ENCODE peak calls at places on chromosomes 5 and 9, in six cellular contexts. D is sigmoid colon, V is tibial nerve, M is DND-41, S is upper lobe of right lung, E is aorta. K is an unnamed sample.

GRCh38 chr9:96061293-96061987 is 185.9 kb downstream of the ERCC6L2 start:
- DNase-seq in D (no peak), V (no peak), M (peak; percentile 43), S (no peak), E (no peak), K (no peak)

GRCh38 chr9:4796988-4797956 is 4.5 kb downstream of the RCL1 start:
- DNase-seq in D (no peak), V (no peak), M (no peak), S (no peak), E (no peak), K (no peak)

GRCh38 chr9:118271331-118271730 is 567.1 kb downstream of the TLR4 start:
- DNase-seq in D (no peak), V (no peak), M (no peak), S (no peak), E (no peak), K (no peak)

GRCh38 chr5:177126771-177127170 is 6.8 kb upstream of the NSD1 start:
- DNase-seq in D (no peak), V (no peak), M (no peak), S (no peak), E (peak; percentile 11), K (no peak)

GRCh38 chr9:114316605-114317230 is 6.2 kb upstream of the ORM1 start:
- DNase-seq in D (no peak), V (no peak), M (no peak), S (peak; percentile 33), E (peak; percentile 63), K (no peak)

GRCh38 chr5:77174526-77174925 is 36.0 kb upstream of the PDE8B start:
- DNase-seq in D (no peak), V (no peak), M (no peak), S (no peak), E (no peak), K (no peak)

GRCh38 chr5:57754616-57755015 is 272.0 kb upstream of the ACTBL2 start:
- DNase-seq in D (no peak), V (no peak), M (no peak), S (no peak), E (no peak), K (no peak)

GRCh38 chr9:91360551-91361293 is 996 bp downstream of the AUH start:
- DNase-seq in D (no peak), V (no peak), M (no peak), S (no peak), E (no peak), K (no peak)

GRCh38 chr5:72510610-72511121 is 3.5 kb upstream of the ZNF366 start:
- DNase-seq in D (peak; percentile 70), V (no peak), M (no peak), S (no peak), E (peak; percentile 85), K (peak; percentile 85)

GRCh38 chr5:178703015-178703414 is 27.4 kb downstream of the ZNF354A start:
- DNase-seq in D (no peak), V (no peak), M (no peak), S (no peak), E (no peak), K (no peak)

GRCh38 chr9:34328500-34328982 is 527 bp downstream of the KIF24 start:
- DNase-seq in D (no peak), V (no peak), M (no peak), S (no peak), E (no peak), K (no peak)

GRCh38 chr9:31542384-31543055 is 841.9 kb upstream of the ACO1 start:
- DNase-seq in D (peak; percentile 60), V (no peak), M (no peak), S (no peak), E (no peak), K (peak; percentile 26)

GRCh38 chr5:36414869-36415282 is 113.2 kb upstream of the RANBP3L start:
- DNase-seq in D (no peak), V (no peak), M (no peak), S (no peak), E (no peak), K (no peak)

GRCh38 chr5:170945275-170945674 is 83.5 kb downstream of the RANBP17 start:
- DNase-seq in D (no peak), V (no peak), M (no peak), S (no peak), E (no peak), K (no peak)

GRCh38 chr5:178826216-178826615 is 33.5 kb upstream of the ZNF354B start:
- DNase-seq in D (no peak), V (no peak), M (no peak), S (no peak), E (no peak), K (no peak)

GRCh38 chr5:175778951-175779475 is 92.4 kb upstream of the CPLX2 start:
- DNase-seq in D (no peak), V (no peak), M (no peak), S (no peak), E (no peak), K (no peak)

GRCh38 chr5:160516696-160517530 is 95.3 kb downstream of the PTTG1 start:
- DNase-seq in D (no peak), V (no peak), M (no peak), S (no peak), E (no peak), K (no peak)

GRCh38 chr9:99000480-99001395 is 57.0 kb downstream of the COL15A1 start:
- DNase-seq in D (no peak), V (no peak), M (peak; percentile 67), S (no peak), E (no peak), K (peak; percentile 73)

GRCh38 chr5:55172937-55173695 is at the start of gene CDC20B:
- DNase-seq in D (peak; percentile 78), V (peak; percentile 39), M (peak; percentile 52), S (peak; percentile 79), E (peak; percentile 92), K (peak; percentile 75)

GRCh38 chr9:132154925-132155324 is 6.9 kb upstream of the NTNG2 start:
- DNase-seq in D (no peak), V (no peak), M (no peak), S (no peak), E (no peak), K (no peak)

GRCh38 chr9:88310310-88310980 is 77.8 kb upstream of the SPIN1 start:
- DNase-seq in D (peak; percentile 10), V (no peak), M (no peak), S (peak; percentile 9), E (peak; percentile 5), K (no peak)

GRCh38 chr5:129474544-129474943 is 14.4 kb downstream of the ADAMTS19 start:
- DNase-seq in D (no peak), V (no peak), M (no peak), S (no peak), E (no peak), K (no peak)

GRCh38 chr5:1104327-1105006 is 7.4 kb downstream of the SLC12A7 start:
- DNase-seq in D (no peak), V (no peak), M (no peak), S (no peak), E (no peak), K (no peak)

GRCh38 chr9:17930091-17930490 is 351.2 kb downstream of the SH3GL2 start:
- DNase-seq in D (no peak), V (no peak), M (no peak), S (no peak), E (no peak), K (no peak)

GRCh38 chr9:17926246-17926645 is 347.4 kb downstream of the SH3GL2 start:
- DNase-seq in D (no peak), V (no peak), M (no peak), S (no peak), E (no peak), K (no peak)

GRCh38 chr9:17928228-17928627 is 349.4 kb downstream of the SH3GL2 start:
- DNase-seq in D (no peak), V (no peak), M (no peak), S (no peak), E (no peak), K (no peak)

GRCh38 chr9:17928768-17929167 is 349.9 kb downstream of the SH3GL2 start:
- DNase-seq in D (no peak), V (no peak), M (no peak), S (no peak), E (no peak), K (no peak)

DNA sequence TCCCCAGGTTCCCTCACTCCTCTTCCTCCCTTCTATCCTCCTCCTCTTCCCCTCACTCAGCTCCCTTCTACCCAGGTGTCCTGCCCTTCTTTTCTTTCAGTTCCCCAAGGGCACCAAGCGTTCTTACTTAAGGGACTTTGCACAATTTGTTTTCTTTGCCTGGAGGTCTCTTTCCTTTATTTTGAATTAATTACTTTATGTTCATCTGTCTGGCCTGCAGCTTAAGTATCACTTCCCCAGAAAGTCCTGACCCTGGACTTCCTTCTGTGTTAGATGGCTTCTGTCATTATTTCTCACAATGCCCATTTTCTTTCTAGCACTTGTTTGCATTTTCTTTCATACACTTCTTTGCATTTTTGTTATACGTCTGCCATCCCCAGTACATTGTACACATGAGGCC is 350.6 kb downstream of the SH3GL2 start:
- DNase-seq in D (no peak), V (no peak), M (no peak), S (no peak), E (no peak), K (no peak)
- H3K27ac ChIP-seq in D (no peak overlapping the region), V (no peak overlapping the region), M (no peak overlapping the region), S (no peak overlapping the region), E (no peak overlapping the region), K (no peak overlapping the region)

DNA sequence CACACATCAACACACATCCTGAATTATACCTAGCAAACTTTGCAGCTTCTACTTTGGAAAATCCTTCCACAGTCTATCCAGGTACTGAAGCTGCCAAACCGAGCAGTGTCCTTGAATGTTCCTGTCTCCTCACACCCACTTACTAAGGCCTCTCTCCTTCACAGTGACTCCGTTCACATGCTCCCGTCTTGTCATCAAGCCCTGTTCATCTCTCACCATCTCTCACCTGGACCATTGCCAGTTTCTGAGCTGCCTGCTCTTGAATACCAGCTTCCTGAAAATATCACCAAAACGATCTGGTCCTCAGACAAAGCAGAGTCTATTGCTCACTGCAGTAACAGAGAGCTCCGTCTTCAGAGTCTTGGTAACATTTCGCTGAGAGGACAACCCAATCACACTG is 57.4 kb downstream of the GCNT1 start:
- DNase-seq in D (no peak), V (no peak), M (no peak), S (no peak), E (no peak), K (no peak)
- H3K36me3 ChIP-seq in D (no peaks in the 10 kb centered on the region), V (no peaks in the 10 kb centered on the region), M (no peaks in the 10 kb centered on the region), S (no peaks in the 10 kb centered on the region), E (no peaks in the 10 kb centered on the region), K (no peaks in the 10 kb centered on the region)

DNA sequence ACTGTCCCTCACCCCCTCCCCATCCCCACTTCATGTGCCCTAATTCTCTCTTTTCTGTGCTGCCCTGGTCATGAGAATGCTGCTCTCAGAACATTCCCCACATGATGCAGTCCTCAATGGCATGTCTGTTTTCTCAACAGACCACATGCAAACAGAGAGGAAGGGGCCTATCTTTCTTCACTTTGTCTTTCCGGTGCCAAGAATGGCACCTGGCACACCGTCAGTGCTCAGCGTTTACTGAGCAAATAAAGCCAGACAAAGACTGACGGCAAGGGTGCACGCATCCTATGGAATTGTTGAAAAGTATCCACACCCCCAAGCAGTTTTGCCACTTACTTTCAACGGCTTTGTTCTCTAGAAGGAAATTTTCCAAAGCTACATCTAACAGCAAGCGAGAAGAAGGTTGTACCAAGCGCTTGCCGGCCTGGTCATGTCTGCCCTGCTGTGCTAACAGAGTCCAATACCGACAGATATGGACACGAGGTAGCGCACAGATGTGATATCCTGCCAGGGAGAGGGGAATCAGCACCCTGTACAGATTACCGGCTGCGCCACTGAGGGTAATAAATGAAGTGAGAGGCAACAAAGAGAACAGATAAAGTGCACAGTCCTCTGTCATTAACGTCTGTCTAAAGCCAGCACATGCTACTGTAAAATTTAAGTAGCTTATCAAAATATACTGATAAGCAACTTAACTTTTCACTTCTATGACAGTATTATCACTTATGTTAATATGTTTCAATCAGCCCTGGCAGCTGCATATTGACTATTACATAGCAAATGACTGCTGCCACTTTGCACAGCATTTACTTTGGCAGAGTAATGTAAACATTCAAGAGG is 251.7 kb downstream of the DENND1A start:
- DNase-seq in D (no peak), V (no peak), M (no peak), S (no peak), E (no peak), K (no peak)
- H3K4me3 ChIP-seq in D (no peak overlapping the region), V (no peak overlapping the region), M (no peak overlapping the region), S (no peak overlapping the region), E (no peak overlapping the region), K (no peak overlapping the region)

GRCh38 chr9:16705121-16705604 is 165.3 kb downstream of the BNC2 start:
- DNase-seq in D (peak; percentile 93), V (peak; percentile 72), M (no peak), S (peak; percentile 76), E (peak; percentile 96), K (peak; percentile 90)
- H3K27ac ChIP-seq in D (peak overlapping the region; percentile 91), V (peak overlapping the region; percentile 83), M (no peak overlapping the region), S (peak overlapping the region; percentile 86), E (peak overlapping the region; percentile 92), K (peak overlapping the region; percentile 82)